ENCODE peak calls at places on chromosomes 16 and 17, in four cellular contexts. C, D, H and V are unnamed samples.

GRCh38 chr17:60149691-60150582 is at the start of gene CA4:
- DNase-seq in C (no peak), H (no peak), D (no peak), V (no peak)

GRCh38 chr16:50667497-50668367 is 13.4 kb downstream of the SNX20 start:
- DNase-seq in D (no peak), H (no peak), C (no peak), V (no peak)

GRCh38 chr16:84879569-84880487 is 60.0 kb downstream of the CRISPLD2 start:
- DNase-seq in C (peak; percentile 60), D (no peak), H (peak; percentile 82), V (no peak)

GRCh38 chr17:8994319-8994718 is 27.0 kb upstream of the NTN1 start:
- DNase-seq in C (peak; percentile 21), H (peak; percentile 19), D (peak; percentile 58), V (peak; percentile 51)

GRCh38 chr16:74562117-74562516 is 44.8 kb downstream of the GLG1 start:
- DNase-seq in D (no peak), C (no peak), H (no peak), V (no peak)

GRCh38 chr17:79904865-79905264 is 65.6 kb upstream of the CBX4 start:
- DNase-seq in D (no peak), C (no peak), H (no peak), V (no peak)

GRCh38 chr16:87815567-87815966 is 49.8 kb upstream of the KLHDC4 start:
- DNase-seq in C (no peak), D (no peak), H (no peak), V (no peak)

GRCh38 chr17:20280832-20281231 is 186.5 kb downstream of the LGALS9B start:
- DNase-seq in H (no peak), C (no peak), D (no peak), V (no peak)

GRCh38 chr16:89199241-89200123 is 855 bp downstream of the SLC22A31 start:
- DNase-seq in D (no peak), C (no peak), H (no peak), V (no peak)

GRCh38 chr17:82059272-82060000 is 6.2 kb downstream of the DUS1L start:
- DNase-seq in H (no peak), C (no peak), D (no peak), V (no peak)

GRCh38 chr17:14011740-14012405 is 57.4 kb upstream of the COX10 start:
- DNase-seq in H (no peak), D (no peak), C (no peak), V (no peak)

GRCh38 chr17:1126801-1127550 is 52.8 kb downstream of the ABR start:
- DNase-seq in H (no peak), C (no peak), D (no peak), V (no peak)

GRCh38 chr17:1882836-1883235 is 53.0 kb downstream of the RPA1 start:
- DNase-seq in H (peak; percentile 44), C (no peak), D (no peak), V (peak; percentile 64)

GRCh38 chr16:85789773-85790172 is 9.6 kb downstream of the EMC8 start:
- DNase-seq in D (no peak), H (no peak), C (no peak), V (no peak)